ENCODE peak calls at places on chromosomes 13 and 19, in four cellular contexts. L is K562, Q is SK-N-SH, X is HCT116. P is an unnamed sample.

GRCh38 chr13:45447050-45447661 is 17.6 kb upstream of the COG3 start:
- DNase-seq in L (no peak), Q (no peak), X (no peak), P (peak)

GRCh38 chr19:51688665-51689571 is 4.2 kb upstream of the SPACA6 start:
- DNase-seq in L (peak), Q (peak), X (peak), P (peak)

GRCh38 chr13:85806553-85807175 is 7.4 kb upstream of the SLITRK6 start:
- DNase-seq in L (peak), Q (peak), X (peak), P (peak)

GRCh38 chr13:73421310-73421912 is 362.6 kb downstream of the KLF5 start:
- DNase-seq in L (no peak), Q (no peak), X (peak), P (no peak)

GRCh38 chr13:87557788-87558187 is 113.4 kb upstream of the SLITRK5 start:
- DNase-seq in L (no peak), Q (no peak), X (no peak), P (no peak)

GRCh38 chr13:112241288-112241687 is 134.9 kb upstream of the SPACA7 start:
- DNase-seq in L (no peak), Q (no peak), X (no peak), P (no peak)

GRCh38 chr13:33026489-33027152 is 10.4 kb downstream of the KL start:
- DNase-seq in L (no peak), Q (no peak), X (no peak), P (no peak)

GRCh38 chr19:7846247-7846646 is 16.2 kb downstream of the EVI5L start:
- DNase-seq in L (no peak), Q (no peak), X (no peak), P (no peak)

GRCh38 chr13:102317593-102317992 is 84.3 kb downstream of the FGF14 start:
- DNase-seq in L (no peak), Q (peak), X (no peak), P (no peak)

GRCh38 chr13:97001641-97002040 is 7.4 kb upstream of the OXGR1 start:
- DNase-seq in L (no peak), Q (no peak), X (no peak), P (no peak)

GRCh38 chr13:22000191-22000590 is 329.3 kb downstream of the FGF9 start:
- DNase-seq in L (no peak), Q (no peak), X (no peak), P (no peak)

DNA sequence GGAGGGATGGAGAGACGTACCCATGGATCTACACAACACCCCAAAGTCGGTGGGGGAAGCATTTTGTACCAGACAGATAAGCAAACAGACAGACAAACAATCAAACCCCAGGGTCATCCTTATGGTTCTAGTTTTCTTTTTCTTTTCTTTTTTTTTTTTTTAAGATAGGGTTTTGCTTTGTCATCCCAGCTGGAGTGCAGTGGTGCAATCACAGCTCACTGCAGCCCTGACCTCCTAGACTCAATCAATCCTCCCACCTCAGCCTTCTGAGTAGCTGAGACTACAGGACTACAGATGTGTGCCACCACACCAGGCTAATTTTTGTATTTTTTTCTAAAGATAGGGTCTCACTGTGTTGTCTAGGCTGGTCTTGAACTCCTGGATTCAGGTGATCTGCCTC is 17.9 kb upstream of the FBL start:
- DNase-seq in L (no peak), Q (no peak), X (no peak), P (no peak)
- TF ChIP-seq ELF1 in L (no peak), Q (no peak), X (no peak), P (no peak)

DNA sequence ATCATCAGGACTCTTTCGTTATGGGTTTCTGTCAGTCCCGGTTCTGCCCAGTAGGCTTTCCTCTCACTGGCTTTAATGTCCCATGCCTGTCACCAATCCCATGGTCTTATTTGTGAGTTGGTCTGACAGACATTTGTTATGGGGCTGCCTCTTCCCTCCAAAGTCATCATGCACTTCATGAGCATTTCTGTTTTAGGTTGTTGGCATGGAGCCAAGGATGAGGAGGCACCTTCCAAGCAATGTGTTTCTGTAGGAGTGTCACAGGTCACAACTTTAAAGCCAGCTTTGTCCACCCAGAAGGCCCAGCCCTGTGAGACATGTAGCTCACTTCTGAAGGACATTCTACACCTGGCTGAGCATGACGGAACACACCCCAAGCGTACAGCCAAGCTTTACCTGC is 8.5 kb downstream of the ZNF17 start:
- DNase-seq in L (peak), Q (no peak), X (no peak), P (no peak)
- TF ChIP-seq ELF1 in L (no peak), Q (no peak), X (no peak), P (no peak)

GRCh38 chr19:58009666-58010301 is 7.2 kb upstream of the ZNF606 start:
- DNase-seq in L (peak), Q (no peak), X (no peak), P (no peak)
- TF ChIP-seq ELF1 in L (no peak), Q (no peak), X (no peak), P (no peak)

GRCh38 chr13:30696278-30697176 is 38.8 kb upstream of the ALOX5AP start:
- DNase-seq in L (no peak), Q (no peak), X (no peak), P (no peak)
- TF ChIP-seq ELF1 in L (no peak), Q (no peak), X (no peak), P (no peak)

GRCh38 chr19:34306213-34306661 is 51.9 kb downstream of the GARRE1 start:
- DNase-seq in L (no peak), Q (no peak), X (no peak), P (peak)

GRCh38 chr19:34309368-34310138 is 55.2 kb downstream of the GARRE1 start:
- DNase-seq in L (no peak), Q (no peak), X (no peak), P (no peak)

GRCh38 chr19:34308381-34309367 is 54.3 kb downstream of the GARRE1 start:
- DNase-seq in L (no peak), Q (no peak), X (no peak), P (no peak)

GRCh38 chr19:34306824-34307223 is 52.5 kb downstream of the GARRE1 start:
- DNase-seq in L (no peak), Q (no peak), X (no peak), P (no peak)

GRCh38 chr19:34305221-34306058 is 51.1 kb downstream of the GARRE1 start:
- DNase-seq in L (no peak), Q (no peak), X (no peak), P (no peak)
- TF ChIP-seq ELF1 in L (no peak), Q (no peak), X (no peak), P (no peak)

DNA sequence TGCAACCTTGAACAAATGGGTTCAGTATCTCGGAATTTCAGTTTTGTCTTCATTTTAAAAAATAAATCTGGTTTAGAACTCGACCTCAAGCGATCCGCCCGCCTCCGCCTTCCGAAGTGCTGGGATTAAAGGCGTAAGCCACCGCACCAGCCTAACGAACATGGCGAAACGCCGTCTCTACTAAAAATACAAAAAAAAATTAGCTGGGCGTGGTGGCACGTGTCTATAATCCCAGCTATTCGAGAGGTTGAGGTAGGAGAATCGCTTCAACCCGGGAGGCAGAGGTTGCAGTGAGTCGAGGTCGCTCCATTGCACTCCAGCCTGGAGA is 571 bp downstream of the ZNF302 start:
- DNase-seq in L (no peak), Q (no peak), X (no peak), P (no peak)
- TF ChIP-seq ELF1 in L (no peak), Q (no peak), X (no peak), P (no peak)

DNA sequence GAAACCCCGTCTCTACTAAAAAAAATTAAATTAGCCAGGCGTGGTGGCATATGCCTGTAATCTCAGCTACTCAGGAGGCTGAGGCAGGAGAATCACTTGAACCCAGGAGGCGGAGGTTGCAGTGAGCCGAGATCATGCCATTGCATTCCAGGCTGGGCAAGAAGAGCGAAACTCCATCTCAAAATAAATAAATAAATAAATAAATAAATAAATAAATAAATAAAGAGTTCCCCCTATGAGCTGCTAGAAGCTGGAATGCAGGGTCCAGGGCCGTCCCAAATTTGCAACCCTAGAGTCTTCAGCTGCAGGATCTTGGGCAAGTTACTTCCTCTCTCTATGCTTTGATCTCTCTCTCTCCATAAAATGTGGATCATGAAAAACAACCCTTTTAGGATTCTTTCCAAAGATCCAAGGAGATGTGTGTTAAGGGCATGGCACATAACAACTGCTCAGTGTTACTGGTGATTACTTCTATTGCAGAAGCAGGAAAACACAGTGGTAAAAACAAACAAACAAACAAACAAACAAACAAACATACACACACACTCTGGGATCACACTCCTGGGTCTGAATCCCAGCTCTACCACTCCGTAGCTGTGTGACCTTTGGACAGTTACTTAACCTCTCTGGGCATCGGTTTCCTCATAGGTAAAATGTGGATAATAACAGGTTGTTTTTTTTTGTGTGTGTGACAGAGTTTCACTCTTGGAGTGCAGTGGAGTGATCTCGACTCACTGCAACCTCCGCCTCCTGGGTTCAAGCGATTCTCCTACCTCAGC is 78.8 kb downstream of the CACNA1A start:
- DNase-seq in L (no peak), Q (no peak), X (no peak), P (no peak)
- TF ChIP-seq ELF1 in L (no peak), Q (no peak), X (no peak), P (no peak)

DNA sequence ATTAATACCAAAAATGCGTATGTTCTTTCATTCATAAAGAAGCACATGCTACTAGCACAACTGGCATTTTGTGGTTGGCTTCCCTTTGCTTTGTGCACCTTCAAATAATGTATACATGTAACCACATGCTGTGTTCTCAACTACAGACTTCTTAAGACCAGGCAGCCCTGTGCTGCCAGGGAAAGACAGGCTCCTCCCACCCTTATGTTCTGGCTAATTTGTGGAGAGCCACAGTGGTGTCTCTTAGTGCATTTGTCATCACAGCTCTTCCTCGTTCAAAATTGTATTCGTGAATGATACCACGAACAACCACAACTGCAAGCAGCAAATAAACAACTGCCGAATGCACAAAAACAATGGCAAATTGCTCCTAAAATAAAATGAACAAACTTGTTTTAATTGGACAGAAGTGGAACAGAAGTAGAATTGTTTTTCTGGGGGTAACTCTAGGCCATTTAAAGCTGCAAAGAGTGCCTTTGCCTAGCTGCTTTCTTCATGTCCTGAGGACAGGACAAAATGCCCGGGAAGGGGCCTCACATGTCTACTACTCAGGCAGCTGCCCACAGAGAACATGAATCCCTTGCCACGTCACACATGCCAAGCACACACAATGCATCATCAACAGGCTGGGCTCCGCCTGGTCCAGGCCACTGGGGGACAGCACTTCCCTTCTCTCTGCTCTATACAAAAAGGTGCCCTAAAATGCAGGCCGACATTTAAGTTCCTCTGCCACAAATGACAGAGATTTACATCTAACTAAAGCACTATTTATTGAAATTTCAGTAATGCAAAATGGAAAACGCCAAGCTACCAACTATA is 21.7 kb downstream of the IRS2 start:
- DNase-seq in L (no peak), Q (peak), X (no peak), P (no peak)
- TF ChIP-seq ELF1 in L (no peak), Q (no peak), X (no peak), P (no peak)